ENCODE peak calls at places on chromosomes 5 and 9, in ten cellular contexts. B, W, G, K, Q, E, H, V, O and S are unnamed samples.

GRCh38 chr5:72301557-72301956 is 18.5 kb downstream of the MRPS27 start:
- DNase-seq in E (peak; percentile 39), G (no peak), H (no peak), K (no peak), B (no peak), Q (no peak), V (no peak), O (no peak), W (peak; percentile 80), S (no peak)

GRCh38 chr9:34591911-34592866 is 2.7 kb upstream of the CNTFR start:
- DNase-seq in K (no peak), H (no peak), G (no peak), O (no peak), B (no peak), Q (no peak), W (no peak), V (no peak), E (no peak), S (no peak)

GRCh38 chr5:176364765-176365662 is at the start of gene ARL10:
- DNase-seq in K (no peak), W (no peak), H (no peak), V (no peak), B (peak; percentile 48), Q (no peak), E (peak; percentile 65), O (peak; percentile 25), G (peak; percentile 63), S (peak; percentile 53)

GRCh38 chr5:154860123-154860522 is 1.7 kb downstream of the CNOT8 start:
- DNase-seq in W (peak; percentile 32), K (peak; percentile 66), G (no peak), O (peak; percentile 82), H (no peak), B (no peak), Q (no peak), E (peak; percentile 26), V (peak; percentile 47), S (no peak)

GRCh38 chr5:6711409-6712135 is 1.7 kb upstream of the TENT4A start:
- DNase-seq in W (no peak), V (no peak), B (no peak), E (no peak), H (no peak), O (no peak), K (no peak), Q (no peak), G (no peak), S (no peak)

GRCh38 chr5:113804264-113804663 is 290.8 kb downstream of the YTHDC2 start:
- DNase-seq in O (no peak), G (no peak), K (no peak), V (peak; percentile 36), B (no peak), Q (no peak), W (no peak), E (no peak), H (no peak), S (no peak)

GRCh38 chr5:170393235-170393634 is 4.1 kb upstream of the KCNMB1 start:
- DNase-seq in Q (no peak), O (no peak), E (no peak), H (no peak), V (no peak), K (no peak), W (no peak), G (no peak), B (no peak), S (no peak)

GRCh38 chr9:22189471-22189870 is 180.4 kb upstream of the CDKN2B start:
- DNase-seq in Q (no peak), B (no peak), O (no peak), K (no peak), H (no peak), W (no peak), G (no peak), V (no peak), E (no peak), S (no peak)

GRCh38 chr5:78964889-78965288 is 20.2 kb downstream of the ARSB start:
- DNase-seq in G (peak; percentile 71), K (peak; percentile 33), E (peak; percentile 63), W (peak; percentile 76), B (no peak), O (peak; percentile 90), Q (no peak), V (peak; percentile 45), H (no peak), S (no peak)

GRCh38 chr5:33894566-33894965 is 2.8 kb upstream of the ADAMTS12 start:
- DNase-seq in W (no peak), V (peak; percentile 56), E (no peak), K (no peak), O (peak; percentile 66), Q (no peak), B (no peak), G (no peak), H (no peak), S (no peak)

GRCh38 chr9:120514599-120514854 is 65.4 kb downstream of the CDK5RAP2 start:
- DNase-seq in O (no peak), G (no peak), K (no peak), H (no peak), Q (no peak), B (no peak), E (no peak), W (no peak), V (no peak), S (no peak)

DNA sequence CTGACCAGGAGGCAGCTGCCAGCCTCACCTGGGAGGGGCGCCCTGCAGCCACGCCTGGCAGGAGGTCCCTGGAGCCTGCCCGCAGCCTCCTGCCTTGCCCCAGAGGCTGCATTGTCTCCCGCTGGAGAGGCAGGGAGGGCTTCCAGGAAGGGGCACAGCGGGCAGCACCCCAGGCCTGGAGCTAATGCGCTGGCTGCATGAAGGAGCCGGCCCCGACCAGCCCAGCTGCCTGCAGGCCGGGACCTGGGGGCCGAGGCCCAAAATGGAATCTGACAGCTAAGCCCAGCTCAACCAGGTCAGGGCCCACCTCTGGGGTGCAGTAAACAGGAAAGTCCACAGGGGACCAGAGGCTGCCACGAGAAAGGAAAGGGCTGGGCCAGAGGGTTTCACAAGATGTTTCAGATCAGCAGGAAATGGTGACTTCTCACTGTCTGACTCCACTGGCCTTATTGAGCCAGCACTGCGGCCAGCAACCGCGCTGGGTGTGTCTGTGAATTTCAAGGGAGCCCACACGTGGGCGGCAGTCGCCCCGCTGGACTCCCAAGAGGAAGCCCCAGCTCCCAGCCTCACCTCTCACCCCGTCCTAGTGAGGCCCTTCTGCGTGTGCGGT is 18.6 kb upstream of the NOTCH1 start:
- DNase-seq in Q (peak; percentile 40), H (no peak), V (peak; percentile 39), B (peak; percentile 82), E (no peak), G (no peak), W (no peak), O (peak; percentile 90), K (peak; percentile 87), S (peak; percentile 71)
- TF ChIP-seq CTCF in Q (no peak), H (peak; percentile 35), V (no peak), B (peak; percentile 55), E (peak; percentile 39), G (peak; percentile 19), W (no peak), O (peak; percentile 32), K (no peak), S (peak; percentile 21)

DNA sequence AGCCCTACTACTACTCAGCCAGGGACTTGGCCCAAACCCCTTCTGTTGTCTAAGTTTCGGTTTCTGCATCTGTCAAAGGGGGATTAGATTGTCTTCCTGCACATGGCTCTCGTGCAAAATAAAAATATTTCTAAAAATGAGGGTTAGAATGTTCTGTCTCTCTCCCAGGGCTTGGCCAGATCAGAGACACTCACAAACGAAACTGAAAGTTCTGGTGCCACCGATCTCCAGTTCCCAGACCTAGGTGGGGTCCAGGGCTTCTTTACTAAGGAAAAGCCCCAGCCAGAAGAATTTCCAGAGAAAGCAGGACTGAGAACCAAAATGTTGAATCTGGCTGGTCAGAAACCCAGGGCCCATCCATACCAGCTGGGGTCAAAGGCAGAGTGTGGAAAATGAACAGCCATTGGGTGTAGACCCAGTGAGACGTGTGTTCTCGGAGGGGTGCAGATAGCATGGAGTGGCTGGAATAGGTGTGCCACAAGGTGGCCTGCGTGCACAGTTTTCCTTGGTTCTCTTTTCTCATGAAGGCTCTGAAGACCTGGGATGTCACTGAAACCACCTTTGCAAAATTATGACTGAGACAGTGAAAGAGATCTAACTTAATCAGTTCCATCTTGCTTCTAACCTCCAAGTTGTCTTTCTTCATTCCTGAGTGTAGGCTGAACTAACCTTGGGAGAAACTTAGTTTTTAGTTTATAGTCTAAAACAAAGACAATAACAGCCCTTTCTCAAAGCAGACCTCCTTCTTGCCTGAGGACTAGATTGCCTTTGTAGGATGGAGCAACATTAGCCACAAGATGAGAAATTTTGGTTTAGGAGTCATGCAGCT is 2.2 kb upstream of the SLC23A1 start:
- DNase-seq in O (no peak), B (no peak), K (peak; percentile 44), Q (peak; percentile 52), W (peak; percentile 63), G (no peak), E (no peak), H (no peak), V (peak; percentile 35), S (no peak)
- TF ChIP-seq CTCF in O (no peak), B (peak; percentile 62), K (no peak), Q (peak; percentile 40), W (peak; percentile 69), G (no peak), E (peak; percentile 33), H (no peak), V (peak; percentile 23), S (no peak)

GRCh38 chr5:115894342-115894741 is 52.6 kb downstream of the AP3S1 start:
- DNase-seq in E (no peak), O (no peak), H (no peak), G (peak; percentile 3), Q (no peak), W (no peak), V (no peak), K (no peak), B (no peak), S (no peak)

GRCh38 chr5:115898656-115899055 is 56.9 kb downstream of the AP3S1 start:
- DNase-seq in Q (no peak), G (no peak), B (no peak), K (no peak), O (peak; percentile 30), V (no peak), E (no peak), W (no peak), H (no peak), S (no peak)

GRCh38 chr5:115895821-115896220 is 54.1 kb downstream of the AP3S1 start:
- DNase-seq in K (no peak), Q (no peak), B (no peak), W (no peak), H (no peak), G (no peak), V (no peak), O (peak; percentile 53), E (no peak), S (no peak)
- TF ChIP-seq CTCF in K (no peak), Q (no peak), B (no peak), W (no peak), H (no peak), G (no peak), V (no peak), O (no peak), E (no peak), S (no peak)

DNA sequence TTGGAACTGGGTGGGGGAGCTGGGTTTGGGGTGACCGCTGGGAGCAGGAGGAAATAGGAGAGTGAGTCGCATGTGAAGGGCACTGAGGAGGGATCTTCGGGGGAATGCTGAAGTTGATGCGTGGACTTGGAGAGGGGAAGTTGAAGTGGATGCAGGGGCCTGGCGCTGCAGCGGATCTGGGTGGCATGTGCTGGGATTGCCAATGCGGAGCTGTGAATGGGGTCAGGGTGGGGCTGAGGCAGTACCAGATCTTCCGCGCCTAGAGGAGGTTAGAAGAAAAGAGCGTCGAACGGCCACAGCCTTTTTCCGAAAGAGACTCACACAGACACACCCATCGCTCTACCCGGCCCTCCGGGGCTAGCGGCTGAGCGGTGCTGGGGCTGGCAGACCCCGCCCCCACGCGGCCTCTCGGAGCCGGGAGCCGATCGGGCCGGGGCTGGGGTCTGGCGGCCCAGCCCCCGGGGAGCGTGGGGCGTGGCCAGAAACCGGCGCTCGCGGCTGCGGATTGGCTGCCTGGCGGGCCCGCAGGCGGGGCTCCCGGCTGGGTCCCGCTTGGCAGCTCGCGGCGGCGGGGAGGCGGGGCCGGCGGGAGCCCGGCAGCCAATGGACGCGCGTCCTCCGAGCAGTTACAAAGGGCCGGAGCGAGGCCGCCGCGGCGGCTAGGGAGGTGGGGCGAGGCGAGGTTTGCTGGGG is at the start of gene TGFBR1:
- DNase-seq in Q (peak; percentile 94), H (peak; percentile 65), K (peak; percentile 90), O (peak; percentile 91), G (peak; percentile 97), B (peak; percentile 95), E (peak; percentile 93), V (peak; percentile 89), W (peak; percentile 95), S (peak; percentile 96)
- TF ChIP-seq CTCF in Q (no peak), H (no peak), K (no peak), O (no peak), G (no peak), B (peak; percentile 21), E (no peak), V (no peak), W (no peak), S (no peak)